ENCODE peak calls at places on chromosomes 1 and 21, in eight cellular contexts. One of them, this sample, is unnamed.

GRCh38 chr1:72281637-72282270 is 585 bp downstream of the NEGR1 start:
- DNase-seq in ovary: peak; percentile 19
- DNase-seq in colonic mucosa: peak; percentile 21
- DNase-seq in HFFc6: no peak
- DNase-seq in GM13976: no peak
- DNase-seq in astrocyte of the cerebellum: no peak
- DNase-seq in astrocyte of the spinal cord: no peak
- DNase-seq in AG04450: no peak
- DNase-seq in this sample: no peak

GRCh38 chr1:180415985-180416633 is 86.3 kb downstream of the ACBD6 start:
- DNase-seq in AG04450: no peak
- DNase-seq in astrocyte of the cerebellum: peak; percentile 12
- DNase-seq in GM13976: peak; percentile 48
- DNase-seq in ovary: no peak
- DNase-seq in astrocyte of the spinal cord: peak; percentile 48
- DNase-seq in HFFc6: peak; percentile 32
- DNase-seq in colonic mucosa: no peak
- DNase-seq in this sample: no peak

GRCh38 chr1:109252893-109253802 is 3.8 kb downstream of the CELSR2 start:
- DNase-seq in astrocyte of the cerebellum: no peak
- DNase-seq in astrocyte of the spinal cord: no peak
- DNase-seq in HFFc6: no peak
- DNase-seq in AG04450: no peak
- DNase-seq in GM13976: no peak
- DNase-seq in colonic mucosa: no peak
- DNase-seq in ovary: peak; percentile 22
- DNase-seq in this sample: peak; percentile 37

GRCh38 chr21:30408782-30409494 is 13.1 kb downstream of the KRTAP13-1 start:
- DNase-seq in colonic mucosa: peak; percentile 65
- DNase-seq in ovary: no peak
- DNase-seq in astrocyte of the cerebellum: peak; percentile 64
- DNase-seq in GM13976: no peak
- DNase-seq in AG04450: no peak
- DNase-seq in astrocyte of the spinal cord: peak; percentile 44
- DNase-seq in HFFc6: no peak
- DNase-seq in this sample: peak; percentile 27

GRCh38 chr21:46381521-46381920 is 57.6 kb downstream of the PCNT start:
- DNase-seq in astrocyte of the cerebellum: no peak
- DNase-seq in astrocyte of the spinal cord: no peak
- DNase-seq in GM13976: no peak
- DNase-seq in AG04450: no peak
- DNase-seq in ovary: no peak
- DNase-seq in colonic mucosa: no peak
- DNase-seq in HFFc6: no peak
- DNase-seq in this sample: no peak

GRCh38 chr1:3902546-3902945 is 2.5 kb upstream of the C1orf174 start:
- DNase-seq in colonic mucosa: no peak
- DNase-seq in ovary: no peak
- DNase-seq in AG04450: no peak
- DNase-seq in astrocyte of the cerebellum: no peak
- DNase-seq in HFFc6: no peak
- DNase-seq in GM13976: no peak
- DNase-seq in astrocyte of the spinal cord: no peak
- DNase-seq in this sample: no peak

GRCh38 chr1:219171192-219171935 is 2.3 kb upstream of the LYPLAL1 start:
- DNase-seq in HFFc6: no peak
- DNase-seq in astrocyte of the spinal cord: no peak
- DNase-seq in colonic mucosa: no peak
- DNase-seq in ovary: no peak
- DNase-seq in GM13976: no peak
- DNase-seq in AG04450: no peak
- DNase-seq in astrocyte of the cerebellum: no peak
- DNase-seq in this sample: no peak

GRCh38 chr1:113861641-113862040 is 9.9 kb downstream of the PTPN22 start:
- DNase-seq in GM13976: no peak
- DNase-seq in colonic mucosa: no peak
- DNase-seq in AG04450: no peak
- DNase-seq in astrocyte of the spinal cord: no peak
- DNase-seq in astrocyte of the cerebellum: no peak
- DNase-seq in ovary: no peak
- DNase-seq in HFFc6: no peak
- DNase-seq in this sample: no peak

GRCh38 chr1:164701221-164701761 is 142.3 kb downstream of the PBX1 start:
- DNase-seq in ovary: no peak
- DNase-seq in AG04450: no peak
- DNase-seq in colonic mucosa: no peak
- DNase-seq in astrocyte of the cerebellum: no peak
- DNase-seq in astrocyte of the spinal cord: no peak
- DNase-seq in GM13976: no peak
- DNase-seq in HFFc6: no peak
- DNase-seq in this sample: no peak

GRCh38 chr1:223249854-223250631 is 107.0 kb upstream of the TLR5 start:
- DNase-seq in HFFc6: no peak
- DNase-seq in astrocyte of the spinal cord: no peak
- DNase-seq in ovary: no peak
- DNase-seq in colonic mucosa: no peak
- DNase-seq in AG04450: no peak
- DNase-seq in GM13976: no peak
- DNase-seq in astrocyte of the cerebellum: no peak
- DNase-seq in this sample: no peak

GRCh38 chr1:182101415-182102041 is 40.0 kb upstream of the ZNF648 start:
- DNase-seq in astrocyte of the cerebellum: no peak
- DNase-seq in HFFc6: no peak
- DNase-seq in ovary: no peak
- DNase-seq in colonic mucosa: peak; percentile 19
- DNase-seq in astrocyte of the spinal cord: no peak
- DNase-seq in AG04450: no peak
- DNase-seq in GM13976: no peak
- DNase-seq in this sample: peak; percentile 20

GRCh38 chr1:75559141-75559540 is 51.8 kb downstream of the SLC44A5 start:
- DNase-seq in colonic mucosa: no peak
- DNase-seq in astrocyte of the cerebellum: no peak
- DNase-seq in astrocyte of the spinal cord: no peak
- DNase-seq in HFFc6: no peak
- DNase-seq in GM13976: no peak
- DNase-seq in ovary: no peak
- DNase-seq in AG04450: no peak
- DNase-seq in this sample: no peak

GRCh38 chr1:109620396-109620817 is 770 bp downstream of the AMPD2 start:
- DNase-seq in ovary: peak; percentile 57
- DNase-seq in GM13976: no peak
- DNase-seq in HFFc6: peak; percentile 53
- DNase-seq in astrocyte of the spinal cord: no peak
- DNase-seq in astrocyte of the cerebellum: no peak
- DNase-seq in AG04450: no peak
- DNase-seq in colonic mucosa: peak; percentile 67
- DNase-seq in this sample: peak; percentile 49

GRCh38 chr1:31815752-31816484 is at the start of gene SPOCD1:
- DNase-seq in AG04450: peak; percentile 48
- DNase-seq in astrocyte of the cerebellum: no peak
- DNase-seq in colonic mucosa: peak; percentile 94
- DNase-seq in ovary: no peak
- DNase-seq in astrocyte of the spinal cord: peak; percentile 71
- DNase-seq in HFFc6: peak; percentile 69
- DNase-seq in GM13976: peak; percentile 86
- DNase-seq in this sample: peak; percentile 85
- TF ChIP-seq CTCF in AG04450: peak; percentile 91
- TF ChIP-seq CTCF in astrocyte of the cerebellum: peak; percentile 45
- TF ChIP-seq CTCF in colonic mucosa: peak; percentile 86
- TF ChIP-seq CTCF in ovary: no peak
- TF ChIP-seq CTCF in astrocyte of the spinal cord: peak; percentile 85
- TF ChIP-seq CTCF in HFFc6: peak; percentile 93
- TF ChIP-seq CTCF in GM13976: peak; percentile 70
- TF ChIP-seq CTCF in this sample: peak; percentile 89

DNA sequence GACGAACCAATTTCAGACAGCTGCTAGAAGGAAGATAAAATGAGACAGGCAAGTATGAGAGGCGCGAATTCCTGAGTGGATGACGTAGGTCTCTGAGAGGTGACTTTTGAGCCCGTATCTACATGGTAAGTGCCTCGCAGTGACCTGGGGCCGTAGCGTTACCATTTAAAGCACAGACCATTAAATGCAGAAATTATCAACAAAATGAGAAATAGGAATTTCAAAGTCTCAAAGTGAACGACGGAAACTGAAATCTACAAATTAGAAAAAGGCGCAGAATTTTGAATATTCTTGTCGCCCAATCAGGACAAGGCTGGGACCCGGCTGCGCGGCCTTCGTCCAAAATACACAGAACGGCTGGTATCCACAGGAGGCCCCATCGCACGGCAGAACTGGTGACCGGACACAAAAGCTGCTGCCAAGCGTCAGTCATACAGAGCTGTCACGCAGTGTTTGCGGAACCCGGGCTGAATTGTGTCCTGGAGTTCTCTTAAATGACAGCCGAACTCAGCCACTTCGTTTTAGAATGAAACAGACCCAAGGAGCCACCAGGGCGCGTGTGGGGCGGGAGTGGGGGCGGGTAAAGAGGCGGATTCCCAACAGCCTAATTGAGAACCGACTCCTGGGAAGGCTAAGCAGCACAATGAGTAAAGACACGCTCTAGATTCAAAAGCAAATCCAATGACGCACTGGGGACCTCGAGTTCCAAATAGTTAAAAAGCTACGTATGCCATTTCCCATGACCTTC is 13.8 kb upstream of the BOLA1 start:
- DNase-seq in astrocyte of the spinal cord: peak; percentile 90
- DNase-seq in ovary: peak; percentile 85
- DNase-seq in GM13976: no peak
- DNase-seq in astrocyte of the cerebellum: peak; percentile 53
- DNase-seq in colonic mucosa: peak; percentile 86
- DNase-seq in AG04450: peak; percentile 20
- DNase-seq in HFFc6: peak; percentile 90
- DNase-seq in this sample: peak; percentile 63
- TF ChIP-seq CTCF in astrocyte of the spinal cord: no peak
- TF ChIP-seq CTCF in ovary: no peak
- TF ChIP-seq CTCF in GM13976: no peak
- TF ChIP-seq CTCF in astrocyte of the cerebellum: peak; percentile 17
- TF ChIP-seq CTCF in colonic mucosa: no peak
- TF ChIP-seq CTCF in AG04450: no peak
- TF ChIP-seq CTCF in HFFc6: peak; percentile 16
- TF ChIP-seq CTCF in this sample: no peak

DNA sequence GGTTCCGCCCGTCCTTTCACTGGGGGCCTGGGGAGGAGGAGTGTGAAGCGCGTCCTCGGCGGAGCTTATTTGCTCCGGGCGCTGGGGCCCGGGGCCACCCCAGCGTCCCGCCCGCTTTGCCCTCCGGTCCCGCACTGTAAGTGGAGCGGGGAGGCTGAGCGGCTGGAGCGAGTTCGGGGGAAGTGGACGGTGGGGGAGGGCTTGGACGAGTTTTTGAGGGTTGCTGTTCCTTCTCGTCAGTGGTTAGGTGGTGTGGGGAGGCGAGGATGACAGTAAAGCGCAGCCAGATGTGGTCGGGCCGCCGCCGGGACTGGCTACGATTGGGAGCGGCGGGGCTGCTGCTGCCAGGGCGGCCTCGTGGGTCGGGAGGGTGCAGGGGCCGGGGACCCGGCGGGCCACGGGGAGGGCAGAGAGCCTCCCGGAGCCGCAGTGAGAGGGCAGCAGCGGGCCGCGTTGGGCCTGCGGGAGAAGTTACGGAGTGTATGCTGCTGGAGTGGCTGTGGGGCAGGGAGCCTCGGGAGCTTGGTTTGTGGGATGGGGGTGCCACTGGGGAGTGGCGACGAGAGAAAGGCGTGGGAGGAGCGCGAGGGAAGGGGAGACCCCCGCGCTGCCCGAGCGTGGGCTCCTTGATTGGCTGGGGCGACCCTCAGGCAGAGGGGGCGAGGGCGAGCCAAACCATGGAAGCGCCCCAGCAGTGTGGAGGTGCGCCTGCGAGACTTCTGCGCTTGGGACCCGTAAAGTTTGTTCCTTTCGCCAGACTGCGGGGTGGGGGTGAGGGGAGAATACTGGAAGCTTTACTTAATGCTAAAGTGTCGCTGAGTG is 2.1 kb downstream of the ADGRL2 start:
- DNase-seq in GM13976: peak; percentile 35
- DNase-seq in AG04450: no peak
- DNase-seq in ovary: peak; percentile 82
- DNase-seq in HFFc6: peak; percentile 33
- DNase-seq in astrocyte of the cerebellum: no peak
- DNase-seq in astrocyte of the spinal cord: peak; percentile 53
- DNase-seq in colonic mucosa: peak; percentile 61
- DNase-seq in this sample: peak; percentile 72
- TF ChIP-seq CTCF in GM13976: no peak
- TF ChIP-seq CTCF in AG04450: peak; percentile 57
- TF ChIP-seq CTCF in ovary: peak; percentile 27
- TF ChIP-seq CTCF in HFFc6: no peak
- TF ChIP-seq CTCF in astrocyte of the cerebellum: peak; percentile 65
- TF ChIP-seq CTCF in astrocyte of the spinal cord: peak; percentile 59
- TF ChIP-seq CTCF in colonic mucosa: peak; percentile 22
- TF ChIP-seq CTCF in this sample: no peak

GRCh38 chr1:21320410-21321107 is 30.3 kb upstream of the ECE1 start:
- DNase-seq in HFFc6: no peak
- DNase-seq in colonic mucosa: no peak
- DNase-seq in GM13976: no peak
- DNase-seq in AG04450: no peak
- DNase-seq in ovary: no peak
- DNase-seq in astrocyte of the cerebellum: no peak
- DNase-seq in astrocyte of the spinal cord: no peak
- DNase-seq in this sample: no peak

GRCh38 chr1:21322681-21323016 is 32.4 kb upstream of the ECE1 start:
- DNase-seq in astrocyte of the spinal cord: no peak
- DNase-seq in AG04450: no peak
- DNase-seq in HFFc6: no peak
- DNase-seq in colonic mucosa: no peak
- DNase-seq in ovary: no peak
- DNase-seq in astrocyte of the cerebellum: no peak
- DNase-seq in GM13976: no peak
- DNase-seq in this sample: no peak

GRCh38 chr1:21323091-21323490 is 32.8 kb upstream of the ECE1 start:
- DNase-seq in astrocyte of the spinal cord: peak; percentile 58
- DNase-seq in GM13976: no peak
- DNase-seq in colonic mucosa: no peak
- DNase-seq in astrocyte of the cerebellum: no peak
- DNase-seq in HFFc6: no peak
- DNase-seq in ovary: no peak
- DNase-seq in AG04450: no peak
- DNase-seq in this sample: no peak

GRCh38 chr1:21319447-21320407 is 29.5 kb upstream of the ECE1 start:
- DNase-seq in GM13976: no peak
- DNase-seq in astrocyte of the cerebellum: no peak
- DNase-seq in ovary: peak; percentile 67
- DNase-seq in AG04450: no peak
- DNase-seq in HFFc6: no peak
- DNase-seq in astrocyte of the spinal cord: peak; percentile 45
- DNase-seq in colonic mucosa: no peak
- DNase-seq in this sample: no peak

DNA sequence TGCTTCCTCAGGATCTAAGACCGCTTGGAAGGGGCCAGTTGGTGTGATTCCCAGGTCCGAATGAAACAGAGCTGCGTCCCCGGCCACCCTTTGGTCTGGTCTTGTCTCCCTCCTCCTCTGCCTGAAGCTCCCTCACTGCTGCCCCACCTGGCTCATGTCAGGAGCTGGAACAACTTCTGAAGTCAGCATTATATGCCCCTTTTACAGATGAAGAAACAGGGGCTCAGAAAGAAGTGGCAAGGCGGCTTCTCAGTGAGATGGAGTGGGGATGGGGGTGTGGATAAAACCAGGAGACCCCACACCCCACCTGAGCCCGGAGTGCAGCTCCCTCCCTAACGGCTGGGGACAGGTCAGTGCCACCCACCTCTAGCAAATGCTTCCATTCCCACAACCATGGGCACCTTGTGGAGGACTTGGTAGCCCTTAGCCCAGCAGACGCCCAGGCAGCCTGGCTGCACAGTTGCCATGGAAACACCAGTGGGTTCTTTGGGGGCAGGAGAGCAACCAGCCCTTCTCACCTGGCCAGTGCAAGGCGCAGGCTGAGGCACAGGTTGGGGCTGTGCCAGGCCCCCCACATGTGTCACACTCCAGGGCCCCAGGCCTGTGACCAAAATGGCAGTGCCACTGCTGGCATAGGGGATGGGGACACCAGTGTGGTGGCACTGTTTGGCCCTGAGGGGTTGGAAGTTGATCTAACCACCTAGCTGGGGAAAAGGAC is 31.9 kb upstream of the ECE1 start:
- DNase-seq in astrocyte of the spinal cord: no peak
- DNase-seq in colonic mucosa: no peak
- DNase-seq in GM13976: no peak
- DNase-seq in astrocyte of the cerebellum: no peak
- DNase-seq in ovary: no peak
- DNase-seq in HFFc6: no peak
- DNase-seq in AG04450: no peak
- DNase-seq in this sample: no peak
- TF ChIP-seq CTCF in astrocyte of the spinal cord: peak; percentile 30
- TF ChIP-seq CTCF in colonic mucosa: no peak
- TF ChIP-seq CTCF in GM13976: no peak
- TF ChIP-seq CTCF in astrocyte of the cerebellum: peak; percentile 22
- TF ChIP-seq CTCF in ovary: no peak
- TF ChIP-seq CTCF in HFFc6: no peak
- TF ChIP-seq CTCF in AG04450: peak; percentile 25
- TF ChIP-seq CTCF in this sample: no peak